ENCODE peak calls at places on chromosome 10, in six cellular contexts. F, M, K, P, L and V are unnamed samples.

GRCh38 chr10:53476650-53477312 is 704.2 kb upstream of the MBL2 start:
- DNase-seq in F (no peak), P (no peak), K (no peak), M (no peak), L (no peak), V (no peak)

GRCh38 chr10:104330168-104331117 is 7.8 kb downstream of the ITPRIP start:
- DNase-seq in P (peak; percentile 68), L (no peak), F (no peak), K (no peak), M (no peak), V (no peak)

GRCh38 chr10:4119107-4119506 is 334.1 kb upstream of the KLF6 start:
- DNase-seq in K (no peak), M (no peak), P (no peak), F (no peak), L (no peak), V (no peak)

GRCh38 chr10:95121904-95122303 is 52.6 kb upstream of the CYP2C8 start:
- DNase-seq in K (no peak), L (no peak), F (no peak), M (no peak), P (no peak), V (no peak)

GRCh38 chr10:128144547-128144946 is 18.3 kb upstream of the MKI67 start:
- DNase-seq in L (no peak), P (no peak), K (no peak), M (no peak), F (no peak), V (no peak)

GRCh38 chr10:1538531-1539061 is 198.7 kb downstream of the ADARB2 start:
- DNase-seq in M (no peak), L (no peak), P (no peak), K (no peak), F (peak; percentile 52), V (no peak)

GRCh38 chr10:70585555-70586243 is 16.8 kb downstream of the PRF1 start:
- DNase-seq in M (no peak), K (no peak), L (no peak), P (no peak), F (peak; percentile 52), V (no peak)

GRCh38 chr10:65291276-65291675 is 1634.6 kb upstream of the LRRTM3 start:
- DNase-seq in L (no peak), M (no peak), K (no peak), F (no peak), P (no peak), V (no peak)